ENCODE peak calls at places on chromosomes 16 and 17, in four cellular contexts. X, W, N and G are unnamed samples.
A peak's percentile ranks its signal among the peaks of the same experiment; 100 is the strongest.

GRCh38 chr17:73371285-73371684 is 59.5 kb upstream of the CDC42EP4 start:
- DNase-seq in N (peak; percentile 92), X (peak; percentile 89), W (no peak), G (no peak)

GRCh38 chr17:79043931-79044320 is 20.0 kb downstream of the C1QTNF1 start:
- DNase-seq in W (no peak), N (no peak), X (no peak), G (no peak)

GRCh38 chr16:3401719-3402397 is 843 bp downstream of the ZNF174 start:
- DNase-seq in W (no peak), N (peak; percentile 40), X (peak; percentile 20), G (peak; percentile 37)

GRCh38 chr16:62869837-62870236 is 833.6 kb upstream of the CDH8 start:
- DNase-seq in X (no peak), N (no peak), W (no peak), G (no peak)

GRCh38 chr17:41976142-41976768 is 9.7 kb downstream of the CNP start:
- DNase-seq in W (no peak), N (no peak), X (no peak), G (peak; percentile 62)

GRCh38 chr16:50450957-50451356 is 82.2 kb upstream of the BRD7 start:
- DNase-seq in X (no peak), W (no peak), N (no peak), G (no peak)

GRCh38 chr16:3577302-3577752 is at the start of gene NLRC3:
- DNase-seq in N (no peak), W (no peak), X (no peak), G (peak; percentile 76)

GRCh38 chr17:41418116-41418860 is 6.1 kb downstream of the KRT37 start:
- DNase-seq in N (no peak), W (no peak), X (no peak), G (no peak)

GRCh38 chr16:49523435-49524159 is 150.0 kb downstream of the C16orf78 start:
- DNase-seq in X (no peak), W (no peak), N (no peak), G (no peak)

GRCh38 chr16:67183-67791 is 5.1 kb downstream of the RHBDF1 start:
- DNase-seq in W (no peak), N (no peak), X (no peak), G (no peak)

GRCh38 chr16:3135120-3135715 is 389 bp downstream of the ZNF213 start:
- DNase-seq in X (no peak), W (no peak), N (no peak), G (no peak)

GRCh38 chr16:22638393-22639206 is 127.9 kb downstream of the NPIPB5 start:
- DNase-seq in N (no peak), X (no peak), W (no peak), G (no peak)

GRCh38 chr16:82509636-82510035 is 117.1 kb upstream of the CDH13 start:
- DNase-seq in X (peak; percentile 6), W (no peak), N (peak; percentile 14), G (no peak)

GRCh38 chr16:6209355-6209930 is 1111.8 kb upstream of the EEF2KMT start:
- DNase-seq in N (no peak), W (no peak), X (no peak), G (no peak)

GRCh38 chr17:333626-334396 is 18.8 kb downstream of the RPH3AL start:
- DNase-seq in W (peak; percentile 19), N (peak; percentile 54), X (peak; percentile 39), G (no peak)

GRCh38 chr16:49580751-49581303 is 207.2 kb downstream of the C16orf78 start:
- DNase-seq in W (no peak), N (peak; percentile 11), X (no peak), G (no peak)

GRCh38 chr17:81685108-81685507 is 1.3 kb downstream of the HGS start:
- DNase-seq in W (no peak), N (peak; percentile 76), X (peak; percentile 66), G (no peak)

GRCh38 chr16:57479422-57480126 is 6.7 kb downstream of the DOK4 start:
- DNase-seq in N (peak; percentile 74), X (peak; percentile 54), W (no peak), G (no peak)

GRCh38 chr17:17809527-17810373 is 27.0 kb downstream of the SREBF1 start:
- DNase-seq in X (no peak), N (peak; percentile 43), W (no peak), G (no peak)

GRCh38 chr17:14330492-14330920 is 29.6 kb downstream of the HS3ST3B1 start:
- DNase-seq in W (no peak), X (peak; percentile 38), N (peak; percentile 42), G (no peak)

GRCh38 chr17:79747508-79748295 is 17.0 kb downstream of the ENPP7 start:
- DNase-seq in W (no peak), N (no peak), X (no peak), G (no peak)

GRCh38 chr16:49365711-49366509 is 7.7 kb upstream of the C16orf78 start:
- DNase-seq in N (no peak), X (no peak), W (no peak), G (no peak)

GRCh38 chr17:73311428-73311780 is 397 bp downstream of the CDC42EP4 start:
- DNase-seq in N (no peak), X (no peak), W (peak; percentile 44), G (no peak)

GRCh38 chr16:30758988-30759461 is 2.8 kb downstream of the CFAP119 start:
- DNase-seq in X (no peak), N (no peak), W (no peak), G (no peak)

GRCh38 chr17:55641559-55642160 is 81.0 kb downstream of the TMEM100 start:
- DNase-seq in N (peak; percentile 42), W (peak; percentile 20), X (peak; percentile 23), G (peak; percentile 26)

GRCh38 chr16:53282975-53283946 is 151.0 kb upstream of the RBL2 start:
- DNase-seq in W (no peak), N (peak; percentile 32), X (peak; percentile 8), G (no peak)

GRCh38 chr17:27558842-27559505 is 72.0 kb upstream of the LGALS9 start:
- DNase-seq in X (no peak), W (no peak), N (no peak), G (no peak)

GRCh38 chr16:52294660-52295059 is 252.3 kb downstream of the TOX3 start:
- DNase-seq in X (no peak), W (no peak), N (no peak), G (no peak)

GRCh38 chr16:46908540-46909372 is 24.6 kb downstream of the GPT2 start:
- DNase-seq in X (peak; percentile 28), W (peak; percentile 66), N (peak; percentile 50), G (peak; percentile 69)

GRCh38 chr16:57039148-57039812 is 49.9 kb downstream of the NLRC5 start:
- DNase-seq in W (no peak), N (peak; percentile 87), X (peak; percentile 84), G (peak; percentile 57)

GRCh38 chr17:52158450-52159042 is at the start of gene CA10:
- DNase-seq in W (peak; percentile 26), N (no peak), X (no peak), G (no peak)

GRCh38 chr16:49494386-49495150 is 121.0 kb downstream of the C16orf78 start:
- DNase-seq in W (no peak), X (no peak), N (no peak), G (no peak)

GRCh38 chr16:81745704-81746558 is 33.2 kb upstream of the PLCG2 start:
- DNase-seq in X (peak; percentile 18), W (peak; percentile 35), N (peak; percentile 46), G (peak; percentile 85)

GRCh38 chr17:44630703-44631102 is 25.6 kb upstream of the MEIOC start:
- DNase-seq in X (no peak), N (no peak), W (no peak), G (no peak)

DNA sequence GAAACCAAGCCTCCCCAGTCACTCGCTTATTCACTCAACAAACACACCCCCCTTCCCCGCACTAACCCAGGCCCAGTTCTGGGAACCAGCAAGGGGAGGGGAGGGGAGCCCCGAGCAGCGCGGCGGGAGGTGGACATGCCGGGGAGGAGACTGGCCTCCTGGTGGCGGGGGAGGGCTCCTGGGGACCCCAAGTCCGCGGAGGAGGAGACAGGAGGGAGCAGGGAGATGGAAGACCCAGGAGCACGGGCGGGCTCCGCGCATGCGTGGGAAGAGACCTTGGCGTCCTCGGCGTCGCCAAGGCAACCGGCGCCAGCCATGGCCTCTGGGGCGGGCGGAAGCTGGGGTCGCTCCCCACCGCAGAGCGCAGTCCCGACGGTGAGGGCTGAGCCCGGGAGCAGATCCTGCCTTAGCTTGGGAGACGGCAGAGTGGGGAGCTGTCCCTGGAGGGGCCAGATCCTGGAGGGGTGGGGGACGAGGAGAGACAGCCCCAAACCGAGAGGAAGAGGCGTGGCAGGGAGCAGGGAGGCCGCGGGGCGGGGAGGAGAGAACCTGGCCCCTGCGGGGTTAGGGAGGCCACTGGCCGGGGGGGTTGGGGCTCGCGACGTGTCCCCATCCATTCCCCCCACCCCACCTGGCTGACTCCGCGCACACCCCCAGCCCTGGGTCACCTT is at the start of gene PRR29:
- DNase-seq in W (peak; percentile 70), X (no peak), N (peak; percentile 31), G (peak; percentile 92)
- TF ChIP-seq CTCF in W (no peak), X (no peak), N (no peak), G (no peak)

GRCh38 chr16:88389191-88389590 is 6.4 kb downstream of the ZNF469 start:
- DNase-seq in W (no peak), N (no peak), X (no peak), G (no peak)
- TF ChIP-seq CTCF in W (no peak), N (no peak), X (no peak), G (no peak)

GRCh38 chr16:27446721-27447120 is 44.7 kb downstream of the IL21R start:
- DNase-seq in W (no peak), N (no peak), X (no peak), G (no peak)

GRCh38 chr16:27448531-27449433 is 46.8 kb downstream of the IL21R start:
- DNase-seq in N (no peak), W (no peak), X (no peak), G (no peak)

GRCh38 chr16:27444015-27444414 is 42.0 kb downstream of the IL21R start:
- DNase-seq in W (no peak), X (peak; percentile 71), N (peak; percentile 80), G (no peak)

GRCh38 chr16:27444470-27444869 is 42.5 kb downstream of the IL21R start:
- DNase-seq in W (no peak), N (no peak), X (no peak), G (no peak)

DNA sequence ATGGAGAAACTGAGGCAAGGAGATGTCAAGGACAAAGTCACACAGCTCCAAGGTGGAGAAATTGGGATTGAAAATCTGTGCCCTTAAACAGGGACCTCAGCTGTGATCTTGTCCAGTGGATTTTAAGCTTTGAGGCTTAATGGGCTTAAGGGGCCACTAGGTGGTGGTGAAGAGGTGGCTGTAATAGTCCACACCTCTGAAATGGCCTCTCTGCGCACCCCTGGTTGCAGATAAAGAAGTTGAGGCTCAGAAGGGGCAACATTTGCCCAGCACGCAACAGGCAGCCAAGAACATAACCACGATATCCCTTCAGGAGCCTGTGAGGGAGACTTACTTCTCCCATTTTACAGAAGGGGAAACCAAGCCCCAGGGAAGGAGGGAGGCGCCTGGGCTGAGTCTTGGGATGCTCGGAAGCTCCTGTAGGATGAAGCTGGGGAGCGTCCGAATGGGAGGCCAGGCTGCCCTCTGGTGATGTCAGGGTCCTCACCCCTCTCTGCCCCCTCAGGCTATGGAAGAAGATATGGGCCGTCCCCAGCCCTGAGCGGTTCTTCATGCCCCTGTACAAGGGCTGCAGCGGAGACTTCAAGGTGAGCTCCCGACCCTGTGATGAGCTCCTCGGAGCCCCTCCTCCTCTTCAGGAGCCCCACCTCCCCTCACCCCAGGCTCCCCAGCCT is 43.7 kb downstream of the IL21R start:
- DNase-seq in N (no peak), X (no peak), W (no peak), G (no peak)
- TF ChIP-seq CTCF in N (no peak), X (no peak), W (no peak), G (no peak)

DNA sequence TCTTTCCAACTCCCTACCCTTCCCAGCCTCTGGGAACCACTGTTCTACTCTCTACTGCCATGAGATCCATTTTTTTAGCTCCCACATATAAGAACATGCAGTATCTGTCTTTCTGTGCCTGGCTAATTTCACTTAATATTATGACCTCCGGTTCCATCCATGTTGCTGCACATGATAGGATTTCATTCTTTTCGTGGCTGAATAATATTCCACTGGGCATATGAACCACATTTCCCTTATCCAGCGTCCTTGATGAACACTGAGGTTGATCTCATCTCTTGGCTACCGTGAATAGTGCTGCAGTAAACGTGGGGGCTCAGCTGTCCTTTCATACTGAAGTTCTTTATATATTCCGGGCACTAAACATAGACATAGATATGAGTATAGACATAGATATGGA is 109.3 kb upstream of the TNRC6C start:
- DNase-seq in N (no peak), X (no peak), W (no peak), G (no peak)
- TF ChIP-seq CTCF in N (no peak), X (no peak), W (no peak), G (no peak)